ENCODE peak calls at places on chromosomes 12 and 14, in eight cellular contexts. R is MCF 10A; U is NCI-H1105 treated with DMSO at 0.1 percent for 48 hours; S is C1 segment of cervical spinal cord; J is HTR-8/SVneo; W is stimulated activated CD4-positive, alpha-beta T cell treated with anti-CD3 and anti-CD28 coated beads, TNF-alpha, amount 100 ng/mL, for 48 hours; B is anterior cingulate cortex; L is A549. A is an unnamed sample.

GRCh38 chr12:105878964-105879363 is 259.8 kb downstream of the NUAK1 start:
- DNase-seq in R (no peak), U (no peak), S (no peak), J (no peak), W (no peak), B (no peak), L (no peak), A (no peak)

GRCh38 chr14:59254146-59254910 is 65.9 kb downstream of the DAAM1 start:
- DNase-seq in R (peak; percentile 88), U (peak; percentile 5), S (no peak), J (peak; percentile 92), W (no peak), B (peak; percentile 23), L (peak; percentile 68), A (no peak)

GRCh38 chr14:77151918-77152588 is 10.5 kb upstream of the ZDHHC22 start:
- DNase-seq in R (peak; percentile 31), U (peak; percentile 75), S (no peak), J (peak; percentile 81), W (no peak), B (no peak), L (peak; percentile 42), A (no peak)

GRCh38 chr12:104314242-104314614 is 10.7 kb downstream of the EID3 start:
- DNase-seq in R (no peak), U (no peak), S (no peak), J (no peak), W (no peak), B (no peak), L (no peak), A (no peak)

GRCh38 chr12:124898200-124898950 is 16.1 kb downstream of the UBC start:
- DNase-seq in R (peak; percentile 79), U (peak; percentile 14), S (peak; percentile 46), J (peak; percentile 67), W (peak; percentile 46), B (peak; percentile 9), L (peak; percentile 90), A (peak; percentile 72)

GRCh38 chr12:106152334-106152733 is 13.6 kb upstream of the NUAK1 start:
- DNase-seq in R (no peak), U (peak; percentile 88), S (no peak), J (no peak), W (no peak), B (no peak), L (no peak), A (no peak)

GRCh38 chr14:97282210-97282609 is 485.0 kb downstream of the VRK1 start:
- DNase-seq in R (no peak), U (no peak), S (no peak), J (no peak), W (no peak), B (no peak), L (no peak), A (no peak)

GRCh38 chr12:97404549-97404948 is 58.1 kb upstream of the RMST start:
- DNase-seq in R (peak; percentile 43), U (peak; percentile 69), S (no peak), J (peak; percentile 15), W (no peak), B (no peak), L (peak; percentile 63), A (no peak)

GRCh38 chr14:50829472-50830043 is 1.4 kb downstream of the NIN start:
- DNase-seq in R (no peak), U (peak; percentile 50), S (no peak), J (no peak), W (no peak), B (no peak), L (no peak), A (no peak)

A was measured in stimulated activated effector memory CD8-positive, alpha-beta T cell treated with anti-CD3 and anti-CD28 coated beads, Interleukin-12 subunit alpha, Interleukin-12 subunit beta, amount 100 ng/mL, for 72 hours.